ENCODE peak calls at places on chromosomes 4 and X, in nine cellular contexts. C is naive thymus-derived CD8-positive, alpha-beta T cell; J is epithelial cell of esophagus; E is neuronal stem cell; R is GM18507; V is T1000; O is RPMI8226; Q is heart right ventricle; Y is dorsolateral prefrontal cortex. A is an unnamed sample.

GRCh38 chrX:18428006-18428405 is 2.6 kb downstream of the CDKL5 start:
- DNase-seq in C (no peak), J (no peak), E (no peak), R (no peak), V (no peak), O (no peak), Q (no peak), Y (no peak), A (no peak)

GRCh38 chr4:77451530-77451929 is 154.1 kb upstream of the CXCL13 start:
- DNase-seq in C (no peak), J (no peak), E (no peak), R (no peak), V (no peak), O (no peak), Q (no peak), Y (no peak), A (no peak)

GRCh38 chr4:48635310-48635709 is 144.8 kb downstream of the FRYL start:
- DNase-seq in C (no peak), J (peak), E (no peak), R (no peak), V (no peak), O (no peak), Q (no peak), Y (no peak), A (no peak)

GRCh38 chr4:140243345-140243753 is 89.4 kb upstream of the MAML3 start:
- DNase-seq in C (peak), J (no peak), E (no peak), R (peak), V (no peak), O (peak), Q (no peak), Y (no peak), A (no peak)

GRCh38 chr4:6556263-6556662 is 18.7 kb upstream of the MAN2B2 start:
- DNase-seq in C (no peak), J (peak), E (no peak), R (no peak), V (no peak), O (no peak), Q (no peak), Y (no peak), A (no peak)

GRCh38 chr4:158172558-158173258 is at the start of gene GASK1B:
- DNase-seq in C (no peak), J (peak), E (peak), R (no peak), V (no peak), O (peak), Q (peak), Y (no peak), A (peak)

GRCh38 chrX:13254076-13254785 is 65.6 kb downstream of the ATXN3L start:
- DNase-seq in C (no peak), J (peak), E (no peak), R (no peak), V (peak), O (no peak), Q (no peak), Y (no peak), A (peak)

GRCh38 chr4:55910140-55910539 is 38.6 kb upstream of the CEP135 start:
- DNase-seq in C (no peak), J (peak), E (no peak), R (no peak), V (no peak), O (no peak), Q (no peak), Y (no peak), A (no peak)

GRCh38 chr4:78395642-78396041 is 155.9 kb upstream of the ANXA3 start:
- DNase-seq in C (no peak), J (no peak), E (no peak), R (no peak), V (no peak), O (no peak), Q (no peak), Y (no peak), A (no peak)

GRCh38 chr4:75844151-75844662 is 58.0 kb downstream of the PPEF2 start:
- DNase-seq in C (no peak), J (no peak), E (no peak), R (no peak), V (no peak), O (no peak), Q (no peak), Y (no peak), A (peak)

GRCh38 chr4:37890501-37891220 is at the start of gene TBC1D1:
- DNase-seq in C (no peak), J (peak), E (peak), R (peak), V (no peak), O (peak), Q (peak), Y (peak), A (peak)

GRCh38 chr4:2258091-2259035 is 3.5 kb downstream of the MXD4 start:
- DNase-seq in C (no peak), J (no peak), E (no peak), R (no peak), V (no peak), O (no peak), Q (peak), Y (no peak), A (no peak)

GRCh38 chrX:44619039-44619438 is 76.4 kb upstream of the FUNDC1 start:
- DNase-seq in C (no peak), J (no peak), E (no peak), R (no peak), V (no peak), O (no peak), Q (no peak), Y (no peak), A (no peak)

GRCh38 chr4:114132199-114132598 is 152.8 kb upstream of the ARSJ start:
- DNase-seq in C (no peak), J (no peak), E (no peak), R (no peak), V (no peak), O (no peak), Q (no peak), Y (no peak), A (no peak)

GRCh38 chr4:62517721-62518120 is 1317.6 kb downstream of the ADGRL3 start:
- DNase-seq in C (no peak), J (no peak), E (no peak), R (no peak), V (no peak), O (no peak), Q (no peak), Y (no peak), A (no peak)

GRCh38 chrX:34578237-34578636 is 78.8 kb downstream of the TMEM47 start:
- DNase-seq in C (no peak), J (peak), E (peak), R (no peak), V (no peak), O (peak), Q (peak), Y (no peak), A (peak)

GRCh38 chr4:2805712-2806391 is 13.0 kb downstream of the SH3BP2 start:
- DNase-seq in C (no peak), J (peak), E (no peak), R (no peak), V (no peak), O (no peak), Q (peak), Y (no peak), A (no peak)

GRCh38 chr4:20878806-20879205 is 178.5 kb downstream of the PACRGL start:
- DNase-seq in C (no peak), J (peak), E (peak), R (no peak), V (no peak), O (no peak), Q (no peak), Y (no peak), A (no peak)

GRCh38 chr4:165464338-165464737 is 85.5 kb downstream of the CPE start:
- DNase-seq in C (no peak), J (no peak), E (no peak), R (no peak), V (no peak), O (no peak), Q (no peak), Y (peak), A (no peak)

GRCh38 chr4:4555916-4556315 is 14.1 kb upstream of the STX18 start:
- DNase-seq in C (no peak), J (no peak), E (no peak), R (no peak), V (no peak), O (no peak), Q (no peak), Y (no peak), A (peak)

GRCh38 chrX:54921427-54922021 is 900 bp downstream of the TRO start:
- DNase-seq in C (peak), J (peak), E (peak), R (peak), V (peak), O (peak), Q (peak), Y (peak), A (peak)

GRCh38 chr4:100746141-100746540 is 228.3 kb upstream of the EMCN start:
- DNase-seq in C (no peak), J (peak), E (no peak), R (no peak), V (no peak), O (no peak), Q (no peak), Y (no peak), A (no peak)

GRCh38 chr4:82798168-82799005 is at the start of gene SCD5:
- DNase-seq in C (no peak), J (peak), E (peak), R (peak), V (peak), O (peak), Q (peak), Y (peak), A (peak)

GRCh38 chr4:26936284-26937065 is 75.8 kb downstream of the STIM2 start:
- DNase-seq in C (no peak), J (peak), E (no peak), R (no peak), V (no peak), O (no peak), Q (no peak), Y (no peak), A (peak)

GRCh38 chr4:61628727-61629126 is 428.6 kb downstream of the ADGRL3 start:
- DNase-seq in C (no peak), J (no peak), E (no peak), R (no peak), V (no peak), O (no peak), Q (no peak), Y (no peak), A (no peak)

GRCh38 chr4:181951265-181951664 is 291.9 kb upstream of the TENM3 start:
- DNase-seq in C (no peak), J (peak), E (no peak), R (no peak), V (no peak), O (no peak), Q (no peak), Y (no peak), A (no peak)

GRCh38 chrX:109890910-109891502 is 111.9 kb upstream of the TMEM164 start:
- DNase-seq in C (peak), J (peak), E (peak), R (no peak), V (peak), O (peak), Q (peak), Y (peak), A (peak)

GRCh38 chrX:153631346-153631745 is 15.7 kb upstream of the DUSP9 start:
- DNase-seq in C (no peak), J (no peak), E (no peak), R (no peak), V (no peak), O (no peak), Q (no peak), Y (no peak), A (no peak)

GRCh38 chr4:6019316-6020263 is 1.4 kb upstream of the C4orf50 start:
- DNase-seq in C (peak), J (peak), E (peak), R (peak), V (no peak), O (peak), Q (peak), Y (peak), A (peak)

GRCh38 chr4:128229458-128229805 is 58.2 kb downstream of the PGRMC2 start:
- DNase-seq in C (no peak), J (peak), E (no peak), R (no peak), V (no peak), O (no peak), Q (no peak), Y (no peak), A (no peak)